ENCODE peak calls at places on chromosomes 16 and 17, in eight cellular contexts. One of them, this sample, is unnamed.

GRCh38 chr16:19118938-19119431 is 5.2 kb downstream of the ITPRIPL2 start:
- DNase-seq in stimulated activated CD4-positive, alpha-beta T cell treated with anti-CD3 and anti-CD28 coated beads, Interleukin-2, amount 100 ng/mL, for 48 hours: peak
- DNase-seq in A172: peak
- DNase-seq in stimulated activated CD8-positive, alpha-beta memory T cell treated with anti-CD3 and anti-CD28 coated beads, Interleukin-7, amount 100 ng/mL, for 1 hour: no peak
- DNase-seq in heart left ventricle: no peak
- DNase-seq in OCI-M1: peak
- DNase-seq in T-cell: no peak
- DNase-seq in activated T-cell treated with anti-CD3 and anti-CD28 coated beads, Interleukin-2, amount 50 U/mL, for 48 hours: peak
- DNase-seq in this sample: peak

GRCh38 chr17:83200231-83200699 is 120.9 kb downstream of the METRNL start:
- DNase-seq in A172: no peak
- DNase-seq in stimulated activated CD4-positive, alpha-beta T cell treated with anti-CD3 and anti-CD28 coated beads, Interleukin-2, amount 100 ng/mL, for 48 hours: peak
- DNase-seq in heart left ventricle: peak
- DNase-seq in OCI-M1: no peak
- DNase-seq in activated T-cell treated with anti-CD3 and anti-CD28 coated beads, Interleukin-2, amount 50 U/mL, for 48 hours: peak
- DNase-seq in stimulated activated CD8-positive, alpha-beta memory T cell treated with anti-CD3 and anti-CD28 coated beads, Interleukin-7, amount 100 ng/mL, for 1 hour: peak
- DNase-seq in T-cell: peak
- DNase-seq in this sample: peak

GRCh38 chr16:84942786-84943185 is 68.5 kb downstream of the ZDHHC7 start:
- DNase-seq in T-cell: no peak
- DNase-seq in OCI-M1: no peak
- DNase-seq in stimulated activated CD4-positive, alpha-beta T cell treated with anti-CD3 and anti-CD28 coated beads, Interleukin-2, amount 100 ng/mL, for 48 hours: no peak
- DNase-seq in activated T-cell treated with anti-CD3 and anti-CD28 coated beads, Interleukin-2, amount 50 U/mL, for 48 hours: no peak
- DNase-seq in A172: no peak
- DNase-seq in stimulated activated CD8-positive, alpha-beta memory T cell treated with anti-CD3 and anti-CD28 coated beads, Interleukin-7, amount 100 ng/mL, for 1 hour: no peak
- DNase-seq in heart left ventricle: no peak
- DNase-seq in this sample: no peak

GRCh38 chr17:8073627-8074485 is 13.7 kb downstream of the ALOX12B start:
- DNase-seq in stimulated activated CD8-positive, alpha-beta memory T cell treated with anti-CD3 and anti-CD28 coated beads, Interleukin-7, amount 100 ng/mL, for 1 hour: peak
- DNase-seq in OCI-M1: peak
- DNase-seq in stimulated activated CD4-positive, alpha-beta T cell treated with anti-CD3 and anti-CD28 coated beads, Interleukin-2, amount 100 ng/mL, for 48 hours: peak
- DNase-seq in T-cell: peak
- DNase-seq in activated T-cell treated with anti-CD3 and anti-CD28 coated beads, Interleukin-2, amount 50 U/mL, for 48 hours: peak
- DNase-seq in heart left ventricle: peak
- DNase-seq in A172: peak
- DNase-seq in this sample: peak

GRCh38 chr17:30816165-30816564 is 8.3 kb downstream of the CRLF3 start:
- DNase-seq in A172: no peak
- DNase-seq in heart left ventricle: no peak
- DNase-seq in T-cell: no peak
- DNase-seq in stimulated activated CD4-positive, alpha-beta T cell treated with anti-CD3 and anti-CD28 coated beads, Interleukin-2, amount 100 ng/mL, for 48 hours: no peak
- DNase-seq in OCI-M1: no peak
- DNase-seq in activated T-cell treated with anti-CD3 and anti-CD28 coated beads, Interleukin-2, amount 50 U/mL, for 48 hours: no peak
- DNase-seq in stimulated activated CD8-positive, alpha-beta memory T cell treated with anti-CD3 and anti-CD28 coated beads, Interleukin-7, amount 100 ng/mL, for 1 hour: no peak
- DNase-seq in this sample: no peak

GRCh38 chr17:79800325-79801155 is 3.7 kb upstream of the CBX8 start:
- DNase-seq in T-cell: no peak
- DNase-seq in heart left ventricle: no peak
- DNase-seq in activated T-cell treated with anti-CD3 and anti-CD28 coated beads, Interleukin-2, amount 50 U/mL, for 48 hours: peak
- DNase-seq in stimulated activated CD8-positive, alpha-beta memory T cell treated with anti-CD3 and anti-CD28 coated beads, Interleukin-7, amount 100 ng/mL, for 1 hour: no peak
- DNase-seq in stimulated activated CD4-positive, alpha-beta T cell treated with anti-CD3 and anti-CD28 coated beads, Interleukin-2, amount 100 ng/mL, for 48 hours: peak
- DNase-seq in A172: peak
- DNase-seq in OCI-M1: peak
- DNase-seq in this sample: no peak

GRCh38 chr16:86772231-86772510 is 193.8 kb downstream of the FOXL1 start:
- DNase-seq in stimulated activated CD4-positive, alpha-beta T cell treated with anti-CD3 and anti-CD28 coated beads, Interleukin-2, amount 100 ng/mL, for 48 hours: no peak
- DNase-seq in T-cell: no peak
- DNase-seq in heart left ventricle: no peak
- DNase-seq in activated T-cell treated with anti-CD3 and anti-CD28 coated beads, Interleukin-2, amount 50 U/mL, for 48 hours: no peak
- DNase-seq in OCI-M1: no peak
- DNase-seq in stimulated activated CD8-positive, alpha-beta memory T cell treated with anti-CD3 and anti-CD28 coated beads, Interleukin-7, amount 100 ng/mL, for 1 hour: no peak
- DNase-seq in A172: peak
- DNase-seq in this sample: no peak

GRCh38 chr16:73047536-73048291 is at the start of gene ZFHX3:
- DNase-seq in A172: peak
- DNase-seq in T-cell: peak
- DNase-seq in OCI-M1: no peak
- DNase-seq in heart left ventricle: peak
- DNase-seq in activated T-cell treated with anti-CD3 and anti-CD28 coated beads, Interleukin-2, amount 50 U/mL, for 48 hours: peak
- DNase-seq in stimulated activated CD8-positive, alpha-beta memory T cell treated with anti-CD3 and anti-CD28 coated beads, Interleukin-7, amount 100 ng/mL, for 1 hour: no peak
- DNase-seq in stimulated activated CD4-positive, alpha-beta T cell treated with anti-CD3 and anti-CD28 coated beads, Interleukin-2, amount 100 ng/mL, for 48 hours: no peak
- DNase-seq in this sample: peak

GRCh38 chr17:8223356-8224063 is 13.1 kb upstream of the AURKB start:
- DNase-seq in heart left ventricle: peak
- DNase-seq in activated T-cell treated with anti-CD3 and anti-CD28 coated beads, Interleukin-2, amount 50 U/mL, for 48 hours: peak
- DNase-seq in OCI-M1: peak
- DNase-seq in T-cell: peak
- DNase-seq in stimulated activated CD4-positive, alpha-beta T cell treated with anti-CD3 and anti-CD28 coated beads, Interleukin-2, amount 100 ng/mL, for 48 hours: peak
- DNase-seq in A172: no peak
- DNase-seq in stimulated activated CD8-positive, alpha-beta memory T cell treated with anti-CD3 and anti-CD28 coated beads, Interleukin-7, amount 100 ng/mL, for 1 hour: no peak
- DNase-seq in this sample: peak

GRCh38 chr16:49468611-49469322 is 95.2 kb downstream of the C16orf78 start:
- DNase-seq in A172: no peak
- DNase-seq in OCI-M1: no peak
- DNase-seq in stimulated activated CD8-positive, alpha-beta memory T cell treated with anti-CD3 and anti-CD28 coated beads, Interleukin-7, amount 100 ng/mL, for 1 hour: no peak
- DNase-seq in stimulated activated CD4-positive, alpha-beta T cell treated with anti-CD3 and anti-CD28 coated beads, Interleukin-2, amount 100 ng/mL, for 48 hours: no peak
- DNase-seq in heart left ventricle: no peak
- DNase-seq in T-cell: no peak
- DNase-seq in activated T-cell treated with anti-CD3 and anti-CD28 coated beads, Interleukin-2, amount 50 U/mL, for 48 hours: peak
- DNase-seq in this sample: no peak

GRCh38 chr16:11836653-11837244 is 14.6 kb downstream of the RSL1D1 start:
- DNase-seq in T-cell: no peak
- DNase-seq in stimulated activated CD4-positive, alpha-beta T cell treated with anti-CD3 and anti-CD28 coated beads, Interleukin-2, amount 100 ng/mL, for 48 hours: no peak
- DNase-seq in OCI-M1: no peak
- DNase-seq in stimulated activated CD8-positive, alpha-beta memory T cell treated with anti-CD3 and anti-CD28 coated beads, Interleukin-7, amount 100 ng/mL, for 1 hour: no peak
- DNase-seq in heart left ventricle: no peak
- DNase-seq in activated T-cell treated with anti-CD3 and anti-CD28 coated beads, Interleukin-2, amount 50 U/mL, for 48 hours: no peak
- DNase-seq in A172: peak
- DNase-seq in this sample: no peak

GRCh38 chr17:44076716-44077594 is 6.4 kb downstream of the G6PC3 start:
- DNase-seq in activated T-cell treated with anti-CD3 and anti-CD28 coated beads, Interleukin-2, amount 50 U/mL, for 48 hours: no peak
- DNase-seq in stimulated activated CD4-positive, alpha-beta T cell treated with anti-CD3 and anti-CD28 coated beads, Interleukin-2, amount 100 ng/mL, for 48 hours: no peak
- DNase-seq in OCI-M1: no peak
- DNase-seq in heart left ventricle: peak
- DNase-seq in A172: no peak
- DNase-seq in stimulated activated CD8-positive, alpha-beta memory T cell treated with anti-CD3 and anti-CD28 coated beads, Interleukin-7, amount 100 ng/mL, for 1 hour: no peak
- DNase-seq in T-cell: no peak
- DNase-seq in this sample: no peak

GRCh38 chr16:27959914-27960313 is 103.6 kb downstream of the GSG1L start:
- DNase-seq in stimulated activated CD8-positive, alpha-beta memory T cell treated with anti-CD3 and anti-CD28 coated beads, Interleukin-7, amount 100 ng/mL, for 1 hour: no peak
- DNase-seq in stimulated activated CD4-positive, alpha-beta T cell treated with anti-CD3 and anti-CD28 coated beads, Interleukin-2, amount 100 ng/mL, for 48 hours: no peak
- DNase-seq in OCI-M1: peak
- DNase-seq in T-cell: no peak
- DNase-seq in heart left ventricle: no peak
- DNase-seq in activated T-cell treated with anti-CD3 and anti-CD28 coated beads, Interleukin-2, amount 50 U/mL, for 48 hours: no peak
- DNase-seq in A172: no peak
- DNase-seq in this sample: no peak

GRCh38 chr16:68972720-68973119 is 129.4 kb downstream of the TANGO6 start:
- DNase-seq in stimulated activated CD4-positive, alpha-beta T cell treated with anti-CD3 and anti-CD28 coated beads, Interleukin-2, amount 100 ng/mL, for 48 hours: no peak
- DNase-seq in stimulated activated CD8-positive, alpha-beta memory T cell treated with anti-CD3 and anti-CD28 coated beads, Interleukin-7, amount 100 ng/mL, for 1 hour: no peak
- DNase-seq in heart left ventricle: no peak
- DNase-seq in A172: peak
- DNase-seq in T-cell: no peak
- DNase-seq in activated T-cell treated with anti-CD3 and anti-CD28 coated beads, Interleukin-2, amount 50 U/mL, for 48 hours: no peak
- DNase-seq in OCI-M1: peak
- DNase-seq in this sample: no peak

GRCh38 chr17:31581022-31581483 is 189.6 kb downstream of the RAB11FIP4 start:
- DNase-seq in heart left ventricle: peak
- DNase-seq in stimulated activated CD8-positive, alpha-beta memory T cell treated with anti-CD3 and anti-CD28 coated beads, Interleukin-7, amount 100 ng/mL, for 1 hour: no peak
- DNase-seq in OCI-M1: no peak
- DNase-seq in stimulated activated CD4-positive, alpha-beta T cell treated with anti-CD3 and anti-CD28 coated beads, Interleukin-2, amount 100 ng/mL, for 48 hours: no peak
- DNase-seq in A172: peak
- DNase-seq in T-cell: no peak
- DNase-seq in activated T-cell treated with anti-CD3 and anti-CD28 coated beads, Interleukin-2, amount 50 U/mL, for 48 hours: no peak
- DNase-seq in this sample: peak

GRCh38 chr17:27996157-27997043 is 46.1 kb upstream of the NLK start:
- DNase-seq in T-cell: no peak
- DNase-seq in stimulated activated CD4-positive, alpha-beta T cell treated with anti-CD3 and anti-CD28 coated beads, Interleukin-2, amount 100 ng/mL, for 48 hours: no peak
- DNase-seq in activated T-cell treated with anti-CD3 and anti-CD28 coated beads, Interleukin-2, amount 50 U/mL, for 48 hours: no peak
- DNase-seq in stimulated activated CD8-positive, alpha-beta memory T cell treated with anti-CD3 and anti-CD28 coated beads, Interleukin-7, amount 100 ng/mL, for 1 hour: no peak
- DNase-seq in OCI-M1: no peak
- DNase-seq in A172: no peak
- DNase-seq in heart left ventricle: no peak
- DNase-seq in this sample: no peak

GRCh38 chr16:67445913-67446907 is 15.3 kb downstream of the HSD11B2 start:
- DNase-seq in stimulated activated CD4-positive, alpha-beta T cell treated with anti-CD3 and anti-CD28 coated beads, Interleukin-2, amount 100 ng/mL, for 48 hours: no peak
- DNase-seq in T-cell: no peak
- DNase-seq in heart left ventricle: peak
- DNase-seq in stimulated activated CD8-positive, alpha-beta memory T cell treated with anti-CD3 and anti-CD28 coated beads, Interleukin-7, amount 100 ng/mL, for 1 hour: no peak
- DNase-seq in activated T-cell treated with anti-CD3 and anti-CD28 coated beads, Interleukin-2, amount 50 U/mL, for 48 hours: no peak
- DNase-seq in A172: no peak
- DNase-seq in OCI-M1: no peak
- DNase-seq in this sample: no peak

This sample was measured in thyroid gland.